ENCODE peak calls at places on chromosome 4, in six cellular contexts. B, H, M, L, G and U are unnamed samples.
A peak's percentile ranks its signal among the peaks of the same experiment; 100 is the strongest.

GRCh38 chr4:153393397-153393796 is 48.9 kb downstream of the MND1 start:
- DNase-seq in M (no peak), G (no peak), L (no peak), H (no peak), B (no peak), U (no peak)

GRCh38 chr4:146243141-146243882 is 29.0 kb downstream of the REELD1 start:
- DNase-seq in H (no peak), G (peak; percentile 33), B (peak; percentile 24), M (peak; percentile 45), L (peak; percentile 70), U (peak; percentile 90)

GRCh38 chr4:37243061-37243460 is 1.5 kb upstream of the NWD2 start:
- DNase-seq in G (no peak), M (no peak), H (no peak), L (no peak), B (no peak), U (peak; percentile 45)

GRCh38 chr4:185672151-185672550 is 136.8 kb upstream of the PDLIM3 start:
- DNase-seq in H (no peak), B (no peak), G (no peak), M (no peak), L (no peak), U (no peak)

GRCh38 chr4:156230151-156230550 is 276.5 kb upstream of the CTSO start:
- DNase-seq in B (no peak), G (no peak), L (no peak), M (no peak), H (no peak), U (no peak)

GRCh38 chr4:127888559-127888958 is 7.9 kb downstream of the PLK4 start:
- DNase-seq in G (no peak), H (no peak), L (no peak), M (no peak), B (no peak), U (no peak)

GRCh38 chr4:113179996-113180395 is 130.5 kb downstream of the ANK2 start:
- DNase-seq in G (no peak), H (no peak), L (no peak), B (no peak), M (no peak), U (no peak)

GRCh38 chr4:77600521-77601451 is 4.8 kb upstream of the CXCL13 start:
- DNase-seq in B (no peak), L (peak; percentile 6), H (no peak), M (no peak), G (peak; percentile 30), U (no peak)

GRCh38 chr4:85828295-85828910 is 353.5 kb downstream of the ARHGAP24 start:
- DNase-seq in H (no peak), G (no peak), L (no peak), M (no peak), B (no peak), U (no peak)

GRCh38 chr4:122826000-122826595 is 533 bp upstream of the FGF2 start:
- DNase-seq in H (no peak), G (no peak), M (no peak), B (no peak), L (no peak), U (no peak)

GRCh38 chr4:19850909-19851308 is 400.8 kb upstream of the SLIT2 start:
- DNase-seq in H (no peak), L (no peak), G (peak; percentile 24), M (no peak), B (no peak), U (peak; percentile 2)

GRCh38 chr4:104465620-104466019 is 29.1 kb downstream of the CXXC4 start:
- DNase-seq in M (no peak), H (no peak), B (no peak), L (no peak), G (no peak), U (no peak)

GRCh38 chr4:127995776-127996175 is 30.6 kb downstream of the ABHD18 start:
- DNase-seq in L (no peak), G (peak; percentile 14), H (no peak), B (no peak), M (no peak), U (no peak)